ENCODE peak calls at places on chromosomes 3 and 15, in four cellular contexts. B is WTC11, Y is HepG2, J is K562. E is an unnamed sample.

GRCh38 chr3:156892701-156893100 is 66.5 kb downstream of the LEKR1 start:
- DNase-seq in B (no peak), Y (peak; percentile 5), J (no peak), E (no peak)

GRCh38 chr3:171950373-171950772 is 89.0 kb upstream of the FNDC3B start:
- DNase-seq in B (no peak), Y (peak; percentile 35), J (no peak), E (peak; percentile 24)

GRCh38 chr15:70426065-70426821 is 328.5 kb upstream of the TLE3 start:
- DNase-seq in B (no peak), Y (no peak), J (no peak), E (peak; percentile 19)

GRCh38 chr3:62051506-62051905 is 321.8 kb downstream of the FEZF2 start:
- DNase-seq in B (peak; percentile 39), Y (peak; percentile 16), J (peak; percentile 10), E (peak; percentile 16)

GRCh38 chr3:143035466-143036214 is 34.3 kb downstream of the U2SURP start:
- DNase-seq in B (no peak), Y (no peak), J (no peak), E (no peak)

GRCh38 chr3:170355738-170356595 is 1.5 kb upstream of the SKIL start:
- DNase-seq in B (peak; percentile 28), Y (no peak), J (peak; percentile 24), E (no peak)

GRCh38 chr15:93943607-93944006 is 287.8 kb upstream of the MCTP2 start:
- DNase-seq in B (no peak), Y (no peak), J (no peak), E (no peak)

GRCh38 chr3:120274739-120275167 is 10.3 kb downstream of the GPR156 start:
- DNase-seq in B (no peak), Y (peak; percentile 80), J (no peak), E (no peak)

GRCh38 chr3:140159646-140160045 is 224.7 kb downstream of the CLSTN2 start:
- DNase-seq in B (no peak), Y (no peak), J (no peak), E (no peak)

GRCh38 chr15:38226867-38227266 is 25.8 kb upstream of the SPRED1 start:
- DNase-seq in B (no peak), Y (peak; percentile 59), J (no peak), E (no peak)

GRCh38 chr15:92011611-92012367 is 158.3 kb downstream of the SLCO3A1 start:
- DNase-seq in B (no peak), Y (no peak), J (no peak), E (no peak)

GRCh38 chr3:127395663-127396320 is 107.9 kb upstream of the PRR20G start:
- DNase-seq in B (no peak), Y (no peak), J (no peak), E (no peak)

GRCh38 chr3:66080167-66080566 is 41.4 kb upstream of the MAGI1 start:
- DNase-seq in B (no peak), Y (no peak), J (no peak), E (no peak)

GRCh38 chr3:17302774-17303173 is 418.0 kb downstream of the PLCL2 start:
- DNase-seq in B (no peak), Y (no peak), J (no peak), E (no peak)

GRCh38 chr3:150761831-150762661 is 923 bp downstream of the SIAH2 start:
- DNase-seq in B (peak; percentile 31), Y (peak; percentile 36), J (peak; percentile 51), E (peak; percentile 45)

GRCh38 chr3:97736928-97737327 is 27.6 kb upstream of the ARL6 start:
- DNase-seq in B (no peak), Y (no peak), J (no peak), E (peak; percentile 43)

GRCh38 chr3:53255360-53255774 is 455 bp downstream of the TKT start:
- DNase-seq in B (no peak), Y (no peak), J (no peak), E (no peak)

GRCh38 chr15:63626955-63627354 is 29.8 kb downstream of the FBXL22 start:
- DNase-seq in B (no peak), Y (no peak), J (no peak), E (no peak)

GRCh38 chr15:81301815-81302399 is 22.0 kb downstream of the STARD5 start:
- DNase-seq in B (no peak), Y (no peak), J (no peak), E (no peak)
- TF ChIP-seq ELF4 in B (no peak), Y (no peak), J (no peak), E (no peak)

DNA sequence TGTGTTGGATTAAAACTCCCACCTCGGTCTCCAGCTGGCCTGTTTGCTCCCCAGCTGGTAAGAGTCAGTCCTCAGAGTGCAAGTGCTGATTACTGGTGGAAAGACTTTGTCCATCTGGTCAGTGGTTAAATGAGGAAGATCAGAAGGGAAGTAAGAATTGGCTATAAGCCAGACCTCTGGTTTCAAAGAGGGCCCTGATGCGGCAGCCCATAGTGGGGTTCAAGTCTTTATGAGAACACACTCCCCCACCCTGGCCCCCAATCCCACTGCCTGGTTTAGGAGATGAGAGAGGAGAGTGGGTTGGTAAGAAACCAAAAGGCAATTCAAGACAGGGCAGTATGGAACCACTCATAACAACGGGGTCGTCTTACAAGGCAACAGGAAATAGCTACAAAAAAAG is 65.0 kb downstream of the FRMD4B start:
- DNase-seq in B (no peak), Y (no peak), J (no peak), E (no peak)
- TF ChIP-seq ELF4 in B (no peak), Y (no peak), J (no peak), E (no peak)

GRCh38 chr3:52244061-52244628 is 1.4 kb upstream of the PPM1M start:
- DNase-seq in B (no peak), Y (no peak), J (no peak), E (no peak)

GRCh38 chr3:52246728-52247454 is 1.3 kb downstream of the PPM1M start:
- DNase-seq in B (no peak), Y (no peak), J (no peak), E (no peak)

GRCh38 chr3:52247455-52248164 is 2.1 kb downstream of the PPM1M start:
- DNase-seq in B (no peak), Y (no peak), J (no peak), E (no peak)

GRCh38 chr3:52246264-52246620 is 683 bp downstream of the PPM1M start:
- DNase-seq in B (no peak), Y (no peak), J (no peak), E (no peak)

GRCh38 chr3:52245322-52246263 is at the start of gene PPM1M:
- DNase-seq in B (peak; percentile 72), Y (no peak), J (peak; percentile 83), E (peak; percentile 51)
- TF ChIP-seq ELF4 in B (no peak), Y (no peak), J (no peak), E (no peak)

GRCh38 chr3:194489736-194490612 is 3.2 kb upstream of the ATP13A3 start:
- DNase-seq in B (no peak), Y (no peak), J (no peak), E (no peak)
- TF ChIP-seq ELF4 in B (no peak), Y (no peak), J (peak; percentile 45), E (no peak)

GRCh38 chr15:74402873-74403589 is 30.7 kb downstream of the SEMA7A start:
- DNase-seq in B (no peak), Y (no peak), J (no peak), E (no peak)

GRCh38 chr15:74399511-74400312 is 32.3 kb upstream of the CYP11A1 start:
- DNase-seq in B (no peak), Y (no peak), J (no peak), E (no peak)

GRCh38 chr15:74402337-74402839 is 31.4 kb downstream of the SEMA7A start:
- DNase-seq in B (no peak), Y (no peak), J (no peak), E (no peak)

GRCh38 chr15:74400313-74400850 is 32.9 kb upstream of the CYP11A1 start:
- DNase-seq in B (no peak), Y (no peak), J (no peak), E (no peak)

DNA sequence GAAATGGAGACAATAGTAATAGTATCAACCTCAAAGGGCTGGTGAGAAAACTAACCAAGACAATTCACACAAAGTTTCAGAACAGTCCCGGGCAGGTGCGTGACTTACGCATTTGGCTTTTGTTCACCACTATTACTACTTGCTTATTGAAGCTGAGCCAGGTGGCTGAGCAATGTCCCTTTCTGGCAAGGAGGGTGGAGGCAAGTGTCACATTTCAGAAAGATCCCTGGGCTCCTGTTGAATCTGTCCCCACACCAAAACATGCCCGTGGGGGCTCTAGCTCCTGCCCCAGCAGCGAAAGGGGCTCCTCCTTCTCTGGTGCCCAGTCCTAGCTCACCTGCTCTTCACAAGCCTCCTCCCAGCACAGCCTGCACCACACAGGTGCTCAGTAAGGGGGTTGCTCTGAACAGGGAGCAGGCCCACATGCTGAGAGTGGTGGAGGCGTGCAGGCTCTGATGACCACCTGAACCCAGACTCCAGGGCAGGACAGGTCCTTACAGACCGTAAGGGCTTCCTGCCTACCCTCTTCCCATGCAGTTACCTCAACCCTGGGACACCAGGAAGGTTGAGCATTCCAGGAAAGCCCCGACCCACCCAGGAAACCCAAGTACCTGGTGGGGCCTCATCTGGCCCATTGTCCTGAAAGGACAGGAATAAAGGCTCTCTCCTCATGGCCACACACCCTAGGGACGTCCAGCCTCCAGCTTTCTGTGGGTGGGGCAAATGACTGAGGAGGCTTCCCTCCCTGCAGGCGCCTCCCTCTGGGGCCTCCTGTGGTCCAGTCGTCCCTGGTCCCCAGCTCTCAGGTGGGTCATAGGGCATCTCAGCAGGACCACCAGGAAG is 32.6 kb downstream of the SEMA7A start:
- DNase-seq in B (no peak), Y (no peak), J (no peak), E (no peak)
- TF ChIP-seq ELF4 in B (no peak), Y (no peak), J (no peak), E (no peak)

DNA sequence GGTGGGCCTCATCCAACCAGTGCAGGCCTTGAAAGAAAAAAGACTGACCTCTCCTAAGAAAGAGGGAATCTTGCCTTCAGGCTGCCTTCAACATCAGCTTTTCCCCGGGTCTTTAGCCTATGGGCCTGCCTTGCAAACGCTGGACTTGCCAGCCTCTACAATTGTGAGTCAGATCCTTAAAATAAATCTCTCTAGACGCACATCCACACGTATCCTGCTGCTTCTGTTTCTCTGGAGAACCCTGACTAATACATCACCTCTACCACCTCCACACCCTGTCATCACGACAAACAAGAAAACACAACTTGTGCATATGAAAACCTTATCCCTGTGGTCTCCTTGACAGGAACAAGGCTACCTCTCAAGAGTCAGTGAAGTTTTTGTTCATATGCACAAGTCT is 11.8 kb downstream of the CYFIP1 start:
- DNase-seq in B (no peak), Y (no peak), J (no peak), E (no peak)
- TF ChIP-seq ELF4 in B (no peak), Y (no peak), J (no peak), E (no peak)

DNA sequence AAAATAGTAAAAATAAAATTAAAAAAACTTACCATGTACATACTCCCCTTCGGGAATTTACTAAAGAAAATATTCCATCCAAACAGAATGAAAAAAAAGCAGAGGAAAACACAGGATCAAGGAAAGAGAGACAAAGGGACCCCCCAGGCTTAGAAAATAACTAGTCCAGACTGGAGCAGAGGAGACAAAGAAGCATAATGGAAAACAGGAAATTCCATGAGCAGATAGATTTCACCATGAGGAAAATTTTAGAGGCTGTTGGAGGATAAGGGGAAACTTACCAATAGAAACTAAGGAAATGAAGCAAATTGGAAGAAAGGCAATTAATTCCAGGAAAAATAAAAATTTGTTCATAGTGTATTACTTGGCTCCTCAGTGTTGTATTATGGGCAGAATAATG is 36.7 kb downstream of the SLC27A2 start:
- DNase-seq in B (no peak), Y (no peak), J (no peak), E (no peak)
- TF ChIP-seq ELF4 in B (no peak), Y (no peak), J (no peak), E (no peak)